ENCODE peak calls at places on chromosomes 5 and 9, in six cellular contexts. One of them, this sample, is unnamed.

GRCh38 chr5:5979362-5979760 is 399.0 kb downstream of the MED10 start:
- DNase-seq in AG09319: no peak
- DNase-seq in anterior cingulate cortex: no peak
- DNase-seq in stomach: no peak
- DNase-seq in glutamatergic neuron: peak; percentile 38
- DNase-seq in GM13976: no peak
- DNase-seq in this sample: no peak

GRCh38 chr5:59765446-59765845 is 128.1 kb downstream of the PDE4D start:
- DNase-seq in AG09319: no peak
- DNase-seq in anterior cingulate cortex: no peak
- DNase-seq in stomach: no peak
- DNase-seq in glutamatergic neuron: no peak
- DNase-seq in GM13976: no peak
- DNase-seq in this sample: no peak

GRCh38 chr5:82597437-82597836 is 319.3 kb upstream of the RPS23 start:
- DNase-seq in AG09319: no peak
- DNase-seq in anterior cingulate cortex: no peak
- DNase-seq in stomach: no peak
- DNase-seq in glutamatergic neuron: no peak
- DNase-seq in GM13976: no peak
- DNase-seq in this sample: no peak

GRCh38 chr5:83368317-83368716 is 103.2 kb upstream of the VCAN start:
- DNase-seq in AG09319: peak; percentile 73
- DNase-seq in anterior cingulate cortex: no peak
- DNase-seq in stomach: no peak
- DNase-seq in glutamatergic neuron: no peak
- DNase-seq in GM13976: no peak
- DNase-seq in this sample: no peak

GRCh38 chr5:143217065-143217803 is 186.3 kb downstream of the NR3C1 start:
- DNase-seq in AG09319: no peak
- DNase-seq in anterior cingulate cortex: no peak
- DNase-seq in stomach: no peak
- DNase-seq in glutamatergic neuron: no peak
- DNase-seq in GM13976: no peak
- DNase-seq in this sample: no peak

GRCh38 chr5:105168806-105169205 is 1606.2 kb upstream of the NUDT12 start:
- DNase-seq in AG09319: no peak
- DNase-seq in anterior cingulate cortex: no peak
- DNase-seq in stomach: no peak
- DNase-seq in glutamatergic neuron: no peak
- DNase-seq in GM13976: no peak
- DNase-seq in this sample: no peak

GRCh38 chr9:134730011-134730760 is 88.6 kb downstream of the COL5A1 start:
- DNase-seq in AG09319: no peak
- DNase-seq in anterior cingulate cortex: no peak
- DNase-seq in stomach: peak; percentile 35
- DNase-seq in glutamatergic neuron: no peak
- DNase-seq in GM13976: no peak
- DNase-seq in this sample: no peak

GRCh38 chr5:36648426-36648825 is 42.0 kb downstream of the SLC1A3 start:
- DNase-seq in AG09319: no peak
- DNase-seq in anterior cingulate cortex: no peak
- DNase-seq in stomach: no peak
- DNase-seq in glutamatergic neuron: no peak
- DNase-seq in GM13976: no peak
- DNase-seq in this sample: no peak

GRCh38 chr5:31119938-31120641 is 73.4 kb upstream of the CDH6 start:
- DNase-seq in AG09319: no peak
- DNase-seq in anterior cingulate cortex: no peak
- DNase-seq in stomach: no peak
- DNase-seq in glutamatergic neuron: no peak
- DNase-seq in GM13976: no peak
- DNase-seq in this sample: no peak

GRCh38 chr5:168317521-168318147 is 26.2 kb downstream of the WWC1 start:
- DNase-seq in AG09319: peak; percentile 77
- DNase-seq in anterior cingulate cortex: no peak
- DNase-seq in stomach: peak; percentile 44
- DNase-seq in glutamatergic neuron: no peak
- DNase-seq in GM13976: no peak
- DNase-seq in this sample: no peak

GRCh38 chr5:76692274-76692540 is 23.7 kb upstream of the F2R start:
- DNase-seq in AG09319: no peak
- DNase-seq in anterior cingulate cortex: no peak
- DNase-seq in stomach: no peak
- DNase-seq in glutamatergic neuron: no peak
- DNase-seq in GM13976: no peak
- DNase-seq in this sample: no peak

GRCh38 chr5:141478321-141478945 is 2.7 kb downstream of the PCDHGC3 start:
- DNase-seq in AG09319: no peak
- DNase-seq in anterior cingulate cortex: no peak
- DNase-seq in stomach: peak; percentile 88
- DNase-seq in glutamatergic neuron: no peak
- DNase-seq in GM13976: no peak
- DNase-seq in this sample: peak; percentile 92

GRCh38 chr5:43309122-43309521 is 4.1 kb downstream of the HMGCS1 start:
- DNase-seq in AG09319: no peak
- DNase-seq in anterior cingulate cortex: no peak
- DNase-seq in stomach: no peak
- DNase-seq in glutamatergic neuron: no peak
- DNase-seq in GM13976: no peak
- DNase-seq in this sample: no peak

GRCh38 chr5:50709471-50709870 is 43.0 kb downstream of the PARP8 start:
- DNase-seq in AG09319: no peak
- DNase-seq in anterior cingulate cortex: no peak
- DNase-seq in stomach: no peak
- DNase-seq in glutamatergic neuron: no peak
- DNase-seq in GM13976: no peak
- DNase-seq in this sample: no peak

GRCh38 chr9:77511525-77511924 is 136.6 kb downstream of the GNA14 start:
- DNase-seq in AG09319: no peak
- DNase-seq in anterior cingulate cortex: no peak
- DNase-seq in stomach: no peak
- DNase-seq in glutamatergic neuron: no peak
- DNase-seq in GM13976: no peak
- DNase-seq in this sample: no peak

GRCh38 chr5:179227578-179228311 is 117.5 kb downstream of the ADAMTS2 start:
- DNase-seq in AG09319: no peak
- DNase-seq in anterior cingulate cortex: no peak
- DNase-seq in stomach: no peak
- DNase-seq in glutamatergic neuron: no peak
- DNase-seq in GM13976: no peak
- DNase-seq in this sample: no peak

GRCh38 chr9:121095057-121095456 is 20.3 kb downstream of the CNTRL start:
- DNase-seq in AG09319: no peak
- DNase-seq in anterior cingulate cortex: no peak
- DNase-seq in stomach: no peak
- DNase-seq in glutamatergic neuron: no peak
- DNase-seq in GM13976: no peak
- DNase-seq in this sample: no peak

GRCh38 chr5:58886315-58887207 is 303.7 kb downstream of the RAB3C start:
- DNase-seq in AG09319: no peak
- DNase-seq in anterior cingulate cortex: no peak
- DNase-seq in stomach: peak; percentile 67
- DNase-seq in glutamatergic neuron: peak; percentile 66
- DNase-seq in GM13976: peak; percentile 69
- DNase-seq in this sample: peak; percentile 87

GRCh38 chr9:4866239-4866969 is 73.7 kb downstream of the RCL1 start:
- DNase-seq in AG09319: no peak
- DNase-seq in anterior cingulate cortex: no peak
- DNase-seq in stomach: no peak
- DNase-seq in glutamatergic neuron: no peak
- DNase-seq in GM13976: no peak
- DNase-seq in this sample: no peak

GRCh38 chr9:35771079-35771441 is 17.0 kb upstream of the MSMP start:
- DNase-seq in AG09319: no peak
- DNase-seq in anterior cingulate cortex: no peak
- DNase-seq in stomach: peak; percentile 41
- DNase-seq in glutamatergic neuron: no peak
- DNase-seq in GM13976: no peak
- DNase-seq in this sample: peak; percentile 47

GRCh38 chr5:17187401-17187800 is 30.0 kb upstream of the BASP1 start:
- DNase-seq in AG09319: no peak
- DNase-seq in anterior cingulate cortex: no peak
- DNase-seq in stomach: no peak
- DNase-seq in glutamatergic neuron: no peak
- DNase-seq in GM13976: no peak
- DNase-seq in this sample: no peak

GRCh38 chr9:120733190-120733589 is 18.9 kb upstream of the MEGF9 start:
- DNase-seq in AG09319: no peak
- DNase-seq in anterior cingulate cortex: peak; percentile 15
- DNase-seq in stomach: peak; percentile 55
- DNase-seq in glutamatergic neuron: no peak
- DNase-seq in GM13976: no peak
- DNase-seq in this sample: no peak

GRCh38 chr9:79134654-79135053 is 437.1 kb upstream of the TLE4 start:
- DNase-seq in AG09319: no peak
- DNase-seq in anterior cingulate cortex: no peak
- DNase-seq in stomach: no peak
- DNase-seq in glutamatergic neuron: peak; percentile 22
- DNase-seq in GM13976: no peak
- DNase-seq in this sample: no peak

GRCh38 chr5:172413601-172414000 is 40.7 kb downstream of the SH3PXD2B start:
- DNase-seq in AG09319: no peak
- DNase-seq in anterior cingulate cortex: no peak
- DNase-seq in stomach: no peak
- DNase-seq in glutamatergic neuron: no peak
- DNase-seq in GM13976: no peak
- DNase-seq in this sample: no peak

GRCh38 chr9:127223266-127223665 is 41.3 kb upstream of the GARNL3 start:
- DNase-seq in AG09319: no peak
- DNase-seq in anterior cingulate cortex: no peak
- DNase-seq in stomach: no peak
- DNase-seq in glutamatergic neuron: no peak
- DNase-seq in GM13976: no peak
- DNase-seq in this sample: no peak

GRCh38 chr5:97427235-97427634 is 244.2 kb upstream of the RIOK2 start:
- DNase-seq in AG09319: no peak
- DNase-seq in anterior cingulate cortex: no peak
- DNase-seq in stomach: no peak
- DNase-seq in glutamatergic neuron: no peak
- DNase-seq in GM13976: no peak
- DNase-seq in this sample: no peak

GRCh38 chr5:172797800-172798199 is 26.8 kb upstream of the DUSP1 start:
- DNase-seq in AG09319: no peak
- DNase-seq in anterior cingulate cortex: no peak
- DNase-seq in stomach: no peak
- DNase-seq in glutamatergic neuron: no peak
- DNase-seq in GM13976: peak; percentile 20
- DNase-seq in this sample: no peak

GRCh38 chr9:22040760-22041159 is 31.7 kb upstream of the CDKN2B start:
- DNase-seq in AG09319: peak; percentile 40
- DNase-seq in anterior cingulate cortex: no peak
- DNase-seq in stomach: no peak
- DNase-seq in glutamatergic neuron: no peak
- DNase-seq in GM13976: no peak
- DNase-seq in this sample: no peak

GRCh38 chr9:97779608-97780007 is 73.4 kb upstream of the FOXE1 start:
- DNase-seq in AG09319: no peak
- DNase-seq in anterior cingulate cortex: no peak
- DNase-seq in stomach: no peak
- DNase-seq in glutamatergic neuron: no peak
- DNase-seq in GM13976: no peak
- DNase-seq in this sample: no peak

GRCh38 chr5:176614805-176615478 is 5.0 kb upstream of the GPRIN1 start:
- DNase-seq in AG09319: no peak
- DNase-seq in anterior cingulate cortex: no peak
- DNase-seq in stomach: no peak
- DNase-seq in glutamatergic neuron: no peak
- DNase-seq in GM13976: no peak
- DNase-seq in this sample: no peak

GRCh38 chr9:6584881-6585597 is 60.5 kb downstream of the GLDC start:
- DNase-seq in AG09319: no peak
- DNase-seq in anterior cingulate cortex: no peak
- DNase-seq in stomach: no peak
- DNase-seq in glutamatergic neuron: no peak
- DNase-seq in GM13976: peak; percentile 51
- DNase-seq in this sample: no peak

GRCh38 chr5:179865471-179866240 is 7.0 kb upstream of the MRNIP start:
- DNase-seq in AG09319: no peak
- DNase-seq in anterior cingulate cortex: no peak
- DNase-seq in stomach: no peak
- DNase-seq in glutamatergic neuron: no peak
- DNase-seq in GM13976: no peak
- DNase-seq in this sample: no peak

GRCh38 chr9:83013261-83013610 is 49.7 kb downstream of the RASEF start:
- DNase-seq in AG09319: peak; percentile 20
- DNase-seq in anterior cingulate cortex: no peak
- DNase-seq in stomach: no peak
- DNase-seq in glutamatergic neuron: no peak
- DNase-seq in GM13976: no peak
- DNase-seq in this sample: no peak

GRCh38 chr5:179375966-179376365 is 30.7 kb upstream of the ADAMTS2 start:
- DNase-seq in AG09319: no peak
- DNase-seq in anterior cingulate cortex: no peak
- DNase-seq in stomach: no peak
- DNase-seq in glutamatergic neuron: no peak
- DNase-seq in GM13976: peak; percentile 25
- DNase-seq in this sample: no peak

GRCh38 chr9:129231022-129231739 is 53.1 kb upstream of the IER5L start:
- DNase-seq in AG09319: no peak
- DNase-seq in anterior cingulate cortex: no peak
- DNase-seq in stomach: no peak
- DNase-seq in glutamatergic neuron: no peak
- DNase-seq in GM13976: no peak
- DNase-seq in this sample: no peak

GRCh38 chr9:109190151-109190550 is 23.1 kb upstream of the FRRS1L start:
- DNase-seq in AG09319: no peak
- DNase-seq in anterior cingulate cortex: no peak
- DNase-seq in stomach: no peak
- DNase-seq in glutamatergic neuron: no peak
- DNase-seq in GM13976: no peak
- DNase-seq in this sample: no peak

GRCh38 chr5:28779161-28779754 is 1740.9 kb upstream of the CDH9 start:
- DNase-seq in AG09319: no peak
- DNase-seq in anterior cingulate cortex: no peak
- DNase-seq in stomach: no peak
- DNase-seq in glutamatergic neuron: no peak
- DNase-seq in GM13976: no peak
- DNase-seq in this sample: no peak

GRCh38 chr5:52709171-52709925 is 78.4 kb upstream of the ITGA1 start:
- DNase-seq in AG09319: no peak
- DNase-seq in anterior cingulate cortex: no peak
- DNase-seq in stomach: no peak
- DNase-seq in glutamatergic neuron: no peak
- DNase-seq in GM13976: peak; percentile 8
- DNase-seq in this sample: no peak

GRCh38 chr9:113682297-113682771 is 193.8 kb upstream of the ZNF618 start:
- DNase-seq in AG09319: peak; percentile 84
- DNase-seq in anterior cingulate cortex: no peak
- DNase-seq in stomach: peak; percentile 86
- DNase-seq in glutamatergic neuron: peak; percentile 85
- DNase-seq in GM13976: peak; percentile 66
- DNase-seq in this sample: peak; percentile 76

GRCh38 chr5:141880961-141881801 is 3.0 kb upstream of the PCDH1 start:
- DNase-seq in AG09319: no peak
- DNase-seq in anterior cingulate cortex: no peak
- DNase-seq in stomach: no peak
- DNase-seq in glutamatergic neuron: no peak
- DNase-seq in GM13976: no peak
- DNase-seq in this sample: no peak